ENCODE peak calls at places on chromosomes 3 and 15, in nine cellular contexts. One of them, this sample, is unnamed.

GRCh38 chr3:155804298-155804697 is 1.8 kb downstream of the C3orf33 start:
- DNase-seq in PC-3: no peak
- DNase-seq in H7: no peak
- DNase-seq in central memory CD4-positive, alpha-beta T cell: no peak
- DNase-seq in NCI-H345: no peak
- DNase-seq in hypothalamus: no peak
- DNase-seq in breast epithelium: no peak
- DNase-seq in activated T-helper 1 cell treated with Interleukin-2 at 50 U/mL for 16 hours: no peak
- DNase-seq in GM12865: no peak
- DNase-seq in this sample: no peak

GRCh38 chr15:77840962-77841361 is 208.2 kb upstream of the LINGO1 start:
- DNase-seq in NCI-H345: no peak
- DNase-seq in activated T-helper 1 cell treated with Interleukin-2 at 50 U/mL for 16 hours: no peak
- DNase-seq in breast epithelium: no peak
- DNase-seq in hypothalamus: no peak
- DNase-seq in central memory CD4-positive, alpha-beta T cell: no peak
- DNase-seq in GM12865: no peak
- DNase-seq in PC-3: peak
- DNase-seq in H7: no peak
- DNase-seq in this sample: no peak

GRCh38 chr15:68314563-68314962 is 37.0 kb downstream of the FEM1B start:
- DNase-seq in NCI-H345: no peak
- DNase-seq in hypothalamus: no peak
- DNase-seq in GM12865: no peak
- DNase-seq in central memory CD4-positive, alpha-beta T cell: no peak
- DNase-seq in breast epithelium: peak
- DNase-seq in activated T-helper 1 cell treated with Interleukin-2 at 50 U/mL for 16 hours: no peak
- DNase-seq in PC-3: no peak
- DNase-seq in H7: peak
- DNase-seq in this sample: no peak

GRCh38 chr3:63824309-63824708 is 5.2 kb downstream of the C3orf49 start:
- DNase-seq in hypothalamus: no peak
- DNase-seq in breast epithelium: no peak
- DNase-seq in NCI-H345: no peak
- DNase-seq in central memory CD4-positive, alpha-beta T cell: no peak
- DNase-seq in activated T-helper 1 cell treated with Interleukin-2 at 50 U/mL for 16 hours: no peak
- DNase-seq in H7: no peak
- DNase-seq in PC-3: peak
- DNase-seq in GM12865: no peak
- DNase-seq in this sample: no peak

GRCh38 chr15:88917764-88918163 is 4.6 kb upstream of the MFGE8 start:
- DNase-seq in PC-3: peak
- DNase-seq in NCI-H345: no peak
- DNase-seq in central memory CD4-positive, alpha-beta T cell: no peak
- DNase-seq in activated T-helper 1 cell treated with Interleukin-2 at 50 U/mL for 16 hours: no peak
- DNase-seq in breast epithelium: no peak
- DNase-seq in GM12865: no peak
- DNase-seq in hypothalamus: no peak
- DNase-seq in H7: no peak
- DNase-seq in this sample: no peak

GRCh38 chr3:72279631-72280041 is 494.7 kb upstream of the PROK2 start:
- DNase-seq in central memory CD4-positive, alpha-beta T cell: no peak
- DNase-seq in NCI-H345: no peak
- DNase-seq in H7: no peak
- DNase-seq in GM12865: no peak
- DNase-seq in activated T-helper 1 cell treated with Interleukin-2 at 50 U/mL for 16 hours: no peak
- DNase-seq in hypothalamus: no peak
- DNase-seq in breast epithelium: no peak
- DNase-seq in PC-3: no peak
- DNase-seq in this sample: no peak

GRCh38 chr3:189537135-189537534 is 94.1 kb upstream of the TP63 start:
- DNase-seq in H7: no peak
- DNase-seq in activated T-helper 1 cell treated with Interleukin-2 at 50 U/mL for 16 hours: no peak
- DNase-seq in breast epithelium: no peak
- DNase-seq in hypothalamus: no peak
- DNase-seq in GM12865: no peak
- DNase-seq in central memory CD4-positive, alpha-beta T cell: no peak
- DNase-seq in NCI-H345: no peak
- DNase-seq in PC-3: no peak
- DNase-seq in this sample: no peak

GRCh38 chr3:17469520-17469919 is 272.9 kb downstream of the TBC1D5 start:
- DNase-seq in NCI-H345: no peak
- DNase-seq in GM12865: no peak
- DNase-seq in H7: no peak
- DNase-seq in hypothalamus: no peak
- DNase-seq in activated T-helper 1 cell treated with Interleukin-2 at 50 U/mL for 16 hours: no peak
- DNase-seq in PC-3: peak
- DNase-seq in breast epithelium: no peak
- DNase-seq in central memory CD4-positive, alpha-beta T cell: no peak
- DNase-seq in this sample: no peak

GRCh38 chr15:22257047-22257667 is 176.8 kb downstream of the OR4M2 start:
- DNase-seq in hypothalamus: no peak
- DNase-seq in breast epithelium: no peak
- DNase-seq in GM12865: no peak
- DNase-seq in H7: peak
- DNase-seq in central memory CD4-positive, alpha-beta T cell: no peak
- DNase-seq in activated T-helper 1 cell treated with Interleukin-2 at 50 U/mL for 16 hours: no peak
- DNase-seq in PC-3: no peak
- DNase-seq in NCI-H345: no peak
- DNase-seq in this sample: no peak

GRCh38 chr15:52139599-52140462 is 27.3 kb upstream of the BCL2L10 start:
- DNase-seq in GM12865: peak
- DNase-seq in PC-3: peak
- DNase-seq in activated T-helper 1 cell treated with Interleukin-2 at 50 U/mL for 16 hours: peak
- DNase-seq in H7: peak
- DNase-seq in hypothalamus: peak
- DNase-seq in central memory CD4-positive, alpha-beta T cell: peak
- DNase-seq in NCI-H345: peak
- DNase-seq in breast epithelium: peak
- DNase-seq in this sample: peak

GRCh38 chr3:182364323-182364722 is 429.0 kb upstream of the ATP11B start:
- DNase-seq in NCI-H345: peak
- DNase-seq in hypothalamus: peak
- DNase-seq in central memory CD4-positive, alpha-beta T cell: no peak
- DNase-seq in H7: no peak
- DNase-seq in PC-3: peak
- DNase-seq in activated T-helper 1 cell treated with Interleukin-2 at 50 U/mL for 16 hours: no peak
- DNase-seq in breast epithelium: no peak
- DNase-seq in GM12865: no peak
- DNase-seq in this sample: no peak

GRCh38 chr3:197599089-197599765 is 43.5 kb upstream of the BDH1 start:
- DNase-seq in GM12865: peak
- DNase-seq in NCI-H345: no peak
- DNase-seq in H7: peak
- DNase-seq in central memory CD4-positive, alpha-beta T cell: peak
- DNase-seq in PC-3: peak
- DNase-seq in activated T-helper 1 cell treated with Interleukin-2 at 50 U/mL for 16 hours: peak
- DNase-seq in hypothalamus: no peak
- DNase-seq in breast epithelium: peak
- DNase-seq in this sample: peak

GRCh38 chr3:78993375-78993774 is 774.4 kb downstream of the ROBO1 start:
- DNase-seq in NCI-H345: no peak
- DNase-seq in central memory CD4-positive, alpha-beta T cell: no peak
- DNase-seq in PC-3: no peak
- DNase-seq in GM12865: peak
- DNase-seq in breast epithelium: no peak
- DNase-seq in hypothalamus: no peak
- DNase-seq in activated T-helper 1 cell treated with Interleukin-2 at 50 U/mL for 16 hours: no peak
- DNase-seq in H7: no peak
- DNase-seq in this sample: no peak

GRCh38 chr3:193029800-193030199 is 112.1 kb upstream of the MB21D2 start:
- DNase-seq in central memory CD4-positive, alpha-beta T cell: no peak
- DNase-seq in GM12865: no peak
- DNase-seq in hypothalamus: no peak
- DNase-seq in activated T-helper 1 cell treated with Interleukin-2 at 50 U/mL for 16 hours: no peak
- DNase-seq in NCI-H345: no peak
- DNase-seq in H7: no peak
- DNase-seq in PC-3: peak
- DNase-seq in breast epithelium: no peak
- DNase-seq in this sample: no peak

GRCh38 chr3:29202368-29202767 is 78.5 kb upstream of the RBMS3 start:
- DNase-seq in GM12865: no peak
- DNase-seq in central memory CD4-positive, alpha-beta T cell: no peak
- DNase-seq in hypothalamus: no peak
- DNase-seq in H7: no peak
- DNase-seq in NCI-H345: no peak
- DNase-seq in breast epithelium: no peak
- DNase-seq in PC-3: peak
- DNase-seq in activated T-helper 1 cell treated with Interleukin-2 at 50 U/mL for 16 hours: no peak
- DNase-seq in this sample: no peak

GRCh38 chr3:194231840-194232832 is 96.2 kb downstream of the HES1 start:
- DNase-seq in PC-3: peak
- DNase-seq in breast epithelium: peak
- DNase-seq in hypothalamus: no peak
- DNase-seq in NCI-H345: peak
- DNase-seq in activated T-helper 1 cell treated with Interleukin-2 at 50 U/mL for 16 hours: no peak
- DNase-seq in GM12865: no peak
- DNase-seq in H7: no peak
- DNase-seq in central memory CD4-positive, alpha-beta T cell: no peak
- DNase-seq in this sample: no peak

GRCh38 chr15:40985541-40986330 is 32.5 kb downstream of the CHAC1 start:
- DNase-seq in hypothalamus: no peak
- DNase-seq in NCI-H345: no peak
- DNase-seq in PC-3: no peak
- DNase-seq in H7: no peak
- DNase-seq in activated T-helper 1 cell treated with Interleukin-2 at 50 U/mL for 16 hours: no peak
- DNase-seq in breast epithelium: no peak
- DNase-seq in central memory CD4-positive, alpha-beta T cell: no peak
- DNase-seq in GM12865: no peak
- DNase-seq in this sample: no peak

GRCh38 chr3:127525373-127525772 is 65.2 kb downstream of the TPRA1 start:
- DNase-seq in H7: no peak
- DNase-seq in PC-3: peak
- DNase-seq in NCI-H345: peak
- DNase-seq in activated T-helper 1 cell treated with Interleukin-2 at 50 U/mL for 16 hours: no peak
- DNase-seq in GM12865: no peak
- DNase-seq in breast epithelium: no peak
- DNase-seq in central memory CD4-positive, alpha-beta T cell: no peak
- DNase-seq in hypothalamus: no peak
- DNase-seq in this sample: no peak

GRCh38 chr3:65783117-65783516 is 255.6 kb downstream of the MAGI1 start:
- DNase-seq in H7: no peak
- DNase-seq in hypothalamus: no peak
- DNase-seq in PC-3: no peak
- DNase-seq in NCI-H345: no peak
- DNase-seq in breast epithelium: no peak
- DNase-seq in central memory CD4-positive, alpha-beta T cell: no peak
- DNase-seq in activated T-helper 1 cell treated with Interleukin-2 at 50 U/mL for 16 hours: no peak
- DNase-seq in GM12865: no peak
- DNase-seq in this sample: no peak

GRCh38 chr3:161273589-161274218 is 52.6 kb downstream of the NMD3 start:
- DNase-seq in breast epithelium: no peak
- DNase-seq in central memory CD4-positive, alpha-beta T cell: peak
- DNase-seq in NCI-H345: peak
- DNase-seq in activated T-helper 1 cell treated with Interleukin-2 at 50 U/mL for 16 hours: no peak
- DNase-seq in PC-3: peak
- DNase-seq in H7: no peak
- DNase-seq in hypothalamus: peak
- DNase-seq in GM12865: peak
- DNase-seq in this sample: peak

GRCh38 chr3:100209948-100210776 is 50.6 kb upstream of the TBC1D23 start:
- DNase-seq in hypothalamus: no peak
- DNase-seq in NCI-H345: no peak
- DNase-seq in PC-3: no peak
- DNase-seq in GM12865: peak
- DNase-seq in central memory CD4-positive, alpha-beta T cell: peak
- DNase-seq in breast epithelium: no peak
- DNase-seq in activated T-helper 1 cell treated with Interleukin-2 at 50 U/mL for 16 hours: no peak
- DNase-seq in H7: no peak
- DNase-seq in this sample: no peak

GRCh38 chr3:73442886-73443285 is 181.9 kb downstream of the PDZRN3 start:
- DNase-seq in PC-3: no peak
- DNase-seq in GM12865: no peak
- DNase-seq in H7: no peak
- DNase-seq in breast epithelium: no peak
- DNase-seq in activated T-helper 1 cell treated with Interleukin-2 at 50 U/mL for 16 hours: no peak
- DNase-seq in NCI-H345: no peak
- DNase-seq in hypothalamus: no peak
- DNase-seq in central memory CD4-positive, alpha-beta T cell: no peak
- DNase-seq in this sample: no peak

GRCh38 chr3:190543656-190544055 is 29.8 kb downstream of the IL1RAP start:
- DNase-seq in NCI-H345: no peak
- DNase-seq in hypothalamus: no peak
- DNase-seq in PC-3: peak
- DNase-seq in GM12865: no peak
- DNase-seq in H7: no peak
- DNase-seq in central memory CD4-positive, alpha-beta T cell: no peak
- DNase-seq in activated T-helper 1 cell treated with Interleukin-2 at 50 U/mL for 16 hours: no peak
- DNase-seq in breast epithelium: no peak
- DNase-seq in this sample: no peak

GRCh38 chr3:55559651-55560423 is 72.7 kb upstream of the WNT5A start:
- DNase-seq in PC-3: no peak
- DNase-seq in hypothalamus: no peak
- DNase-seq in GM12865: no peak
- DNase-seq in activated T-helper 1 cell treated with Interleukin-2 at 50 U/mL for 16 hours: no peak
- DNase-seq in H7: no peak
- DNase-seq in NCI-H345: no peak
- DNase-seq in central memory CD4-positive, alpha-beta T cell: no peak
- DNase-seq in breast epithelium: no peak
- DNase-seq in this sample: no peak

GRCh38 chr15:31344824-31345605 is 18.4 kb downstream of the KLF13 start:
- DNase-seq in hypothalamus: no peak
- DNase-seq in PC-3: no peak
- DNase-seq in activated T-helper 1 cell treated with Interleukin-2 at 50 U/mL for 16 hours: no peak
- DNase-seq in GM12865: peak
- DNase-seq in central memory CD4-positive, alpha-beta T cell: no peak
- DNase-seq in H7: no peak
- DNase-seq in NCI-H345: no peak
- DNase-seq in breast epithelium: no peak
- DNase-seq in this sample: no peak

GRCh38 chr3:60803156-60803555 is 448.1 kb downstream of the FHIT start:
- DNase-seq in breast epithelium: no peak
- DNase-seq in hypothalamus: no peak
- DNase-seq in GM12865: no peak
- DNase-seq in activated T-helper 1 cell treated with Interleukin-2 at 50 U/mL for 16 hours: no peak
- DNase-seq in central memory CD4-positive, alpha-beta T cell: no peak
- DNase-seq in NCI-H345: no peak
- DNase-seq in PC-3: no peak
- DNase-seq in H7: no peak
- DNase-seq in this sample: peak

GRCh38 chr3:172707967-172708366 is 2.9 kb downstream of the NCEH1 start:
- DNase-seq in H7: no peak
- DNase-seq in GM12865: no peak
- DNase-seq in central memory CD4-positive, alpha-beta T cell: no peak
- DNase-seq in activated T-helper 1 cell treated with Interleukin-2 at 50 U/mL for 16 hours: no peak
- DNase-seq in PC-3: peak
- DNase-seq in breast epithelium: no peak
- DNase-seq in NCI-H345: no peak
- DNase-seq in hypothalamus: no peak
- DNase-seq in this sample: no peak

GRCh38 chr3:149384911-149385321 is 7.5 kb upstream of the TM4SF1 start:
- DNase-seq in NCI-H345: no peak
- DNase-seq in central memory CD4-positive, alpha-beta T cell: no peak
- DNase-seq in breast epithelium: no peak
- DNase-seq in H7: no peak
- DNase-seq in hypothalamus: no peak
- DNase-seq in activated T-helper 1 cell treated with Interleukin-2 at 50 U/mL for 16 hours: no peak
- DNase-seq in PC-3: peak
- DNase-seq in GM12865: no peak
- DNase-seq in this sample: no peak

GRCh38 chr3:196108075-196108743 is 26.3 kb upstream of the TFRC start:
- DNase-seq in GM12865: no peak
- DNase-seq in H7: peak
- DNase-seq in breast epithelium: no peak
- DNase-seq in hypothalamus: no peak
- DNase-seq in central memory CD4-positive, alpha-beta T cell: no peak
- DNase-seq in PC-3: peak
- DNase-seq in NCI-H345: peak
- DNase-seq in activated T-helper 1 cell treated with Interleukin-2 at 50 U/mL for 16 hours: no peak
- DNase-seq in this sample: peak

GRCh38 chr3:135973846-135974245 is 8.3 kb downstream of the PPP2R3A start:
- DNase-seq in central memory CD4-positive, alpha-beta T cell: no peak
- DNase-seq in hypothalamus: no peak
- DNase-seq in breast epithelium: no peak
- DNase-seq in NCI-H345: no peak
- DNase-seq in GM12865: no peak
- DNase-seq in activated T-helper 1 cell treated with Interleukin-2 at 50 U/mL for 16 hours: no peak
- DNase-seq in H7: no peak
- DNase-seq in PC-3: no peak
- DNase-seq in this sample: no peak

GRCh38 chr15:78702609-78703332 is 61.8 kb upstream of the CHRNB4 start:
- DNase-seq in GM12865: no peak
- DNase-seq in breast epithelium: no peak
- DNase-seq in central memory CD4-positive, alpha-beta T cell: no peak
- DNase-seq in NCI-H345: no peak
- DNase-seq in PC-3: no peak
- DNase-seq in hypothalamus: no peak
- DNase-seq in H7: no peak
- DNase-seq in activated T-helper 1 cell treated with Interleukin-2 at 50 U/mL for 16 hours: no peak
- DNase-seq in this sample: no peak